ENCODE peak calls at places on chromosomes 6 and 20, in six cellular contexts. One of them, this sample, is unnamed.

GRCh38 chr6:49423817-49424216 is 39.2 kb downstream of the MMUT start:
- DNase-seq in lower lobe of right lung: no peak
- DNase-seq in GM20000: no peak
- DNase-seq in kidney: no peak
- DNase-seq in transverse colon: no peak
- DNase-seq in CD8-positive, alpha-beta T cell: no peak
- DNase-seq in this sample: no peak

GRCh38 chr6:79544939-79545450 is 7.8 kb upstream of the LCA5 start:
- DNase-seq in transverse colon: peak
- DNase-seq in lower lobe of right lung: peak
- DNase-seq in GM20000: peak
- DNase-seq in CD8-positive, alpha-beta T cell: no peak
- DNase-seq in kidney: peak
- DNase-seq in this sample: no peak

GRCh38 chr6:155378284-155378683 is 64.0 kb upstream of the TFB1M start:
- DNase-seq in lower lobe of right lung: no peak
- DNase-seq in CD8-positive, alpha-beta T cell: no peak
- DNase-seq in transverse colon: no peak
- DNase-seq in kidney: no peak
- DNase-seq in GM20000: peak
- DNase-seq in this sample: no peak

GRCh38 chr20:23269954-23270353 is 80.6 kb upstream of the NXT1 start:
- DNase-seq in lower lobe of right lung: no peak
- DNase-seq in transverse colon: no peak
- DNase-seq in kidney: no peak
- DNase-seq in CD8-positive, alpha-beta T cell: no peak
- DNase-seq in GM20000: no peak
- DNase-seq in this sample: no peak

GRCh38 chr6:162151050-162151658 is 576.4 kb downstream of the PRKN start:
- DNase-seq in lower lobe of right lung: no peak
- DNase-seq in kidney: no peak
- DNase-seq in CD8-positive, alpha-beta T cell: no peak
- DNase-seq in transverse colon: no peak
- DNase-seq in GM20000: no peak
- DNase-seq in this sample: no peak

GRCh38 chr6:130742282-130742681 is 84.9 kb upstream of the SMLR1 start:
- DNase-seq in transverse colon: no peak
- DNase-seq in kidney: no peak
- DNase-seq in CD8-positive, alpha-beta T cell: no peak
- DNase-seq in GM20000: no peak
- DNase-seq in lower lobe of right lung: no peak
- DNase-seq in this sample: no peak

GRCh38 chr6:82419088-82419720 is 55.6 kb downstream of the TPBG start:
- DNase-seq in GM20000: peak
- DNase-seq in lower lobe of right lung: no peak
- DNase-seq in kidney: no peak
- DNase-seq in transverse colon: no peak
- DNase-seq in CD8-positive, alpha-beta T cell: no peak
- DNase-seq in this sample: no peak

GRCh38 chr6:21201181-21201580 is 392.4 kb upstream of the SOX4 start:
- DNase-seq in CD8-positive, alpha-beta T cell: no peak
- DNase-seq in kidney: no peak
- DNase-seq in transverse colon: no peak
- DNase-seq in lower lobe of right lung: no peak
- DNase-seq in GM20000: no peak
- DNase-seq in this sample: no peak

GRCh38 chr20:49825521-49826033 is 12.9 kb downstream of the SLC9A8 start:
- DNase-seq in CD8-positive, alpha-beta T cell: no peak
- DNase-seq in GM20000: no peak
- DNase-seq in transverse colon: no peak
- DNase-seq in kidney: no peak
- DNase-seq in lower lobe of right lung: peak
- DNase-seq in this sample: no peak

GRCh38 chr20:62938105-62938888 is at the start of gene GID8:
- DNase-seq in lower lobe of right lung: peak
- DNase-seq in kidney: peak
- DNase-seq in GM20000: no peak
- DNase-seq in transverse colon: peak
- DNase-seq in CD8-positive, alpha-beta T cell: peak
- DNase-seq in this sample: no peak

GRCh38 chr6:7473805-7474329 is 67.6 kb upstream of the DSP start:
- DNase-seq in lower lobe of right lung: no peak
- DNase-seq in kidney: no peak
- DNase-seq in GM20000: no peak
- DNase-seq in CD8-positive, alpha-beta T cell: no peak
- DNase-seq in transverse colon: no peak
- DNase-seq in this sample: no peak

GRCh38 chr6:157216570-157216969 is 106.7 kb downstream of the TMEM242 start:
- DNase-seq in GM20000: no peak
- DNase-seq in kidney: peak
- DNase-seq in CD8-positive, alpha-beta T cell: no peak
- DNase-seq in lower lobe of right lung: no peak
- DNase-seq in transverse colon: no peak
- DNase-seq in this sample: no peak

GRCh38 chr6:146593978-146594377 is 4.8 kb upstream of the ADGB start:
- DNase-seq in transverse colon: no peak
- DNase-seq in CD8-positive, alpha-beta T cell: no peak
- DNase-seq in GM20000: no peak
- DNase-seq in lower lobe of right lung: no peak
- DNase-seq in kidney: no peak
- DNase-seq in this sample: no peak

GRCh38 chr6:21450628-21451027 is 142.9 kb upstream of the SOX4 start:
- DNase-seq in transverse colon: no peak
- DNase-seq in kidney: no peak
- DNase-seq in CD8-positive, alpha-beta T cell: no peak
- DNase-seq in lower lobe of right lung: no peak
- DNase-seq in GM20000: no peak
- DNase-seq in this sample: no peak

GRCh38 chr6:93407186-93407585 is 12.2 kb downstream of the EPHA7 start:
- DNase-seq in GM20000: no peak
- DNase-seq in CD8-positive, alpha-beta T cell: no peak
- DNase-seq in lower lobe of right lung: no peak
- DNase-seq in kidney: no peak
- DNase-seq in transverse colon: no peak
- DNase-seq in this sample: no peak

GRCh38 chr20:64237316-64237715 is 18.2 kb upstream of the PCMTD2 start:
- DNase-seq in transverse colon: no peak
- DNase-seq in lower lobe of right lung: peak
- DNase-seq in kidney: peak
- DNase-seq in GM20000: no peak
- DNase-seq in CD8-positive, alpha-beta T cell: no peak
- DNase-seq in this sample: peak

GRCh38 chr6:20006039-20006438 is 168.9 kb downstream of the ID4 start:
- DNase-seq in lower lobe of right lung: no peak
- DNase-seq in kidney: no peak
- DNase-seq in transverse colon: no peak
- DNase-seq in GM20000: no peak
- DNase-seq in CD8-positive, alpha-beta T cell: no peak
- DNase-seq in this sample: no peak

GRCh38 chr20:46708172-46708860 is 1.1 kb upstream of the SLC2A10 start:
- DNase-seq in GM20000: no peak
- DNase-seq in CD8-positive, alpha-beta T cell: no peak
- DNase-seq in transverse colon: peak
- DNase-seq in kidney: no peak
- DNase-seq in lower lobe of right lung: no peak
- DNase-seq in this sample: no peak

GRCh38 chr6:14796974-14797762 is 448.7 kb upstream of the JARID2 start:
- DNase-seq in kidney: no peak
- DNase-seq in transverse colon: no peak
- DNase-seq in GM20000: no peak
- DNase-seq in lower lobe of right lung: no peak
- DNase-seq in CD8-positive, alpha-beta T cell: no peak
- DNase-seq in this sample: no peak

GRCh38 chr6:104095661-104096416 is 763.9 kb downstream of the HACE1 start:
- DNase-seq in transverse colon: no peak
- DNase-seq in GM20000: no peak
- DNase-seq in kidney: no peak
- DNase-seq in CD8-positive, alpha-beta T cell: no peak
- DNase-seq in lower lobe of right lung: no peak
- DNase-seq in this sample: no peak

GRCh38 chr6:74671558-74672025 is 534.3 kb downstream of the COL12A1 start:
- DNase-seq in transverse colon: no peak
- DNase-seq in GM20000: no peak
- DNase-seq in CD8-positive, alpha-beta T cell: no peak
- DNase-seq in lower lobe of right lung: no peak
- DNase-seq in kidney: no peak
- DNase-seq in this sample: no peak

GRCh38 chr6:163449076-163449475 is 34.6 kb downstream of the QKI start:
- DNase-seq in kidney: no peak
- DNase-seq in lower lobe of right lung: no peak
- DNase-seq in CD8-positive, alpha-beta T cell: no peak
- DNase-seq in transverse colon: no peak
- DNase-seq in GM20000: no peak
- DNase-seq in this sample: no peak

GRCh38 chr6:145245119-145245518 is 490.2 kb downstream of the EPM2A start:
- DNase-seq in transverse colon: no peak
- DNase-seq in GM20000: no peak
- DNase-seq in lower lobe of right lung: no peak
- DNase-seq in kidney: no peak
- DNase-seq in CD8-positive, alpha-beta T cell: no peak
- DNase-seq in this sample: no peak

GRCh38 chr20:59222982-59223610 is 59.5 kb downstream of the ZNF831 start:
- DNase-seq in CD8-positive, alpha-beta T cell: no peak
- DNase-seq in lower lobe of right lung: no peak
- DNase-seq in transverse colon: no peak
- DNase-seq in kidney: no peak
- DNase-seq in GM20000: no peak
- DNase-seq in this sample: no peak

DNA sequence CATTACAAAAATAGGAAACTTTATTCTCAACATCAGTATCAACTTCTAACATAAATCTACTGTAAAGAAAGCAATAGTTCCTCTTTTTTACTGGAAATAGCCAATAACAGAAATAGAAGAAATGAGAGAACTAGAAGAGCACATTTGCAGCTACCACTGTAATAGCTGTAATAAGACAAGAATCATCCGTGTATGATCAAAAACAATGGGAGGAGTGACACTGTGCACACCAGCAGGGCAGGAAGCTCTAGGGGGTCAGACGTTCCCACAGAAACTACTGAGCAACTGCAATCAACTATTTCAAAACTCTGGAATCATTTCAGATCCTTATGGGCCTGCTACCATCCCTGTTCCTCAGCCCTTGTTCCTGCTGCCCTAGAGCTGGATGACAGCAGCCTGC is 43.7 kb downstream of the NINL start:
- DNase-seq in lower lobe of right lung: no peak
- DNase-seq in transverse colon: no peak
- DNase-seq in GM20000: no peak
- DNase-seq in kidney: no peak
- DNase-seq in CD8-positive, alpha-beta T cell: no peak
- DNase-seq in this sample: no peak
- TF ChIP-seq CTCF in lower lobe of right lung: no peak
- TF ChIP-seq CTCF in transverse colon: no peak
- TF ChIP-seq CTCF in GM20000: no peak
- TF ChIP-seq CTCF in kidney: no peak
- TF ChIP-seq CTCF in CD8-positive, alpha-beta T cell: no peak
- TF ChIP-seq CTCF in this sample: no peak

GRCh38 chr20:25532971-25533391 is 52.4 kb downstream of the NINL start:
- DNase-seq in transverse colon: no peak
- DNase-seq in lower lobe of right lung: no peak
- DNase-seq in GM20000: no peak
- DNase-seq in kidney: no peak
- DNase-seq in CD8-positive, alpha-beta T cell: no peak
- DNase-seq in this sample: no peak

GRCh38 chr20:25533920-25534700 is 51.2 kb downstream of the NINL start:
- DNase-seq in kidney: no peak
- DNase-seq in transverse colon: no peak
- DNase-seq in GM20000: no peak
- DNase-seq in CD8-positive, alpha-beta T cell: no peak
- DNase-seq in lower lobe of right lung: no peak
- DNase-seq in this sample: no peak

GRCh38 chr20:25529295-25529951 is 55.9 kb downstream of the NINL start:
- DNase-seq in transverse colon: no peak
- DNase-seq in lower lobe of right lung: no peak
- DNase-seq in kidney: no peak
- DNase-seq in CD8-positive, alpha-beta T cell: no peak
- DNase-seq in GM20000: no peak
- DNase-seq in this sample: no peak

GRCh38 chr20:25534845-25535244 is 50.5 kb downstream of the NINL start:
- DNase-seq in GM20000: no peak
- DNase-seq in transverse colon: no peak
- DNase-seq in CD8-positive, alpha-beta T cell: no peak
- DNase-seq in kidney: no peak
- DNase-seq in lower lobe of right lung: no peak
- DNase-seq in this sample: no peak

DNA sequence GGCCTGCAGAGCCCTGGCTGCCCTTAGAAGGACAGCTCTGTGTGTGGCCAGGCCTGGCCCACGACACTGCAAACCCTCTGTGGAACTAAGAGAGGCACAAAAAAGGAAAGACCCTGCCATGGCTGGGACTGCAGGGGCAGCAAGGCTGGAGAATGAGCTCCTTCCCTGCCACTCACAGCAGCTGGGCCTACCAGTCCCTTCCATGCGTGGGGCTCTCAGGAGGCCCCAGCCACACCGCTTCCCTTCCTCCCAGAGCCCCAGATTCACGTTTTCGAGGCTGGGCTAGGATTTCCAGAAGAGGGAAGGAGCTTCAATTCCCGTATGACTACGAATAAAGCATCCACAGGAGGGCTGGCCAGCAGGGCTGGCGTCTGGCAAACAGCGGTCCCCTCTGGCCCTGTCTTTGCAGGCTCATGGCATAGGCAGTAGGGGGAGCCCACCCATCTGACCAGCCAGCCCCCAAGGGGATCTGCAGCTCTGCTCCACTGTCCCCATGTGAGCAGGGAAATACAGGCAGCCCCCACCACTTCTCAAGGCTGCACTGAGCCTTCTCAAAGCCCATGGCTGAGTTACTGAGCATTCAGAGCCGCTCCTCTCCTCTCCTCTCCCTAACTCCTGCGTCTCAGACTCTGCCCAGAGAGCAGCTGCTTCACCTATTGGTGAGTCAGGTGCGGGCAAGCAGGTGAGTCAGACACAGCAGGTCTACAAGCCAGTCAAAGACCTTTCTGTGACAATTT is 53.1 kb downstream of the NINL start:
- DNase-seq in transverse colon: no peak
- DNase-seq in CD8-positive, alpha-beta T cell: no peak
- DNase-seq in kidney: no peak
- DNase-seq in lower lobe of right lung: no peak
- DNase-seq in GM20000: no peak
- DNase-seq in this sample: no peak
- TF ChIP-seq CTCF in transverse colon: no peak
- TF ChIP-seq CTCF in CD8-positive, alpha-beta T cell: no peak
- TF ChIP-seq CTCF in kidney: no peak
- TF ChIP-seq CTCF in lower lobe of right lung: no peak
- TF ChIP-seq CTCF in GM20000: no peak
- TF ChIP-seq CTCF in this sample: no peak

GRCh38 chr20:11716239-11716944 is 201.3 kb upstream of the BTBD3 start:
- DNase-seq in GM20000: no peak
- DNase-seq in transverse colon: no peak
- DNase-seq in CD8-positive, alpha-beta T cell: no peak
- DNase-seq in lower lobe of right lung: no peak
- DNase-seq in kidney: no peak
- DNase-seq in this sample: no peak
- TF ChIP-seq CTCF in GM20000: no peak
- TF ChIP-seq CTCF in transverse colon: no peak
- TF ChIP-seq CTCF in CD8-positive, alpha-beta T cell: no peak
- TF ChIP-seq CTCF in lower lobe of right lung: peak
- TF ChIP-seq CTCF in kidney: no peak
- TF ChIP-seq CTCF in this sample: peak

GRCh38 chr6:45721665-45722064 is 294.0 kb downstream of the CLIC5 start:
- DNase-seq in transverse colon: no peak
- DNase-seq in GM20000: no peak
- DNase-seq in kidney: no peak
- DNase-seq in lower lobe of right lung: no peak
- DNase-seq in CD8-positive, alpha-beta T cell: no peak
- DNase-seq in this sample: no peak
- TF ChIP-seq CTCF in transverse colon: no peak
- TF ChIP-seq CTCF in GM20000: no peak
- TF ChIP-seq CTCF in kidney: no peak
- TF ChIP-seq CTCF in lower lobe of right lung: no peak
- TF ChIP-seq CTCF in CD8-positive, alpha-beta T cell: no peak
- TF ChIP-seq CTCF in this sample: peak

This sample was measured in chondrocyte.